ENCODE peak calls at places on chromosomes 16 and 17, in seven cellular contexts. H is uterus, F is esophagus muscularis mucosa, S is heart left ventricle, M is upper lobe of left lung, B is stomach, A is adrenal gland. P is an unnamed sample.

GRCh38 chr16:29743827-29744531 is 1.8 kb downstream of the C16orf54 start:
- DNase-seq in S (no peak), F (no peak), M (no peak), B (no peak), A (no peak), H (no peak), P (no peak)

GRCh38 chr17:9054611-9055010 is 33.3 kb downstream of the NTN1 start:
- DNase-seq in H (no peak), M (no peak), A (no peak), B (no peak), F (no peak), S (no peak), P (no peak)

GRCh38 chr17:17422641-17423040 is 54.2 kb upstream of the MED9 start:
- DNase-seq in A (no peak), F (no peak), H (no peak), M (no peak), B (no peak), S (no peak), P (no peak)

GRCh38 chr16:53372942-53373871 is 61.1 kb upstream of the RBL2 start:
- DNase-seq in B (peak; percentile 85), A (no peak), M (peak; percentile 83), F (no peak), H (no peak), S (no peak), P (no peak)

GRCh38 chr17:37088459-37088858 is 139.7 kb downstream of the AATF start:
- DNase-seq in A (no peak), S (no peak), H (no peak), F (no peak), B (peak; percentile 40), M (no peak), P (no peak)

GRCh38 chr16:1152651-1153259 is at the start of gene CACNA1H:
- DNase-seq in A (peak; percentile 57), M (no peak), B (no peak), F (no peak), H (peak; percentile 65), S (no peak), P (no peak)

GRCh38 chr16:85211247-85211910 is 99.1 kb upstream of the CIBAR2 start:
- DNase-seq in S (no peak), F (no peak), A (peak; percentile 35), H (no peak), B (no peak), M (no peak), P (peak; percentile 78)

GRCh38 chr17:17729620-17730249 is 48.5 kb downstream of the RAI1 start:
- DNase-seq in M (no peak), F (no peak), S (no peak), B (peak; percentile 53), H (no peak), A (no peak), P (no peak)

GRCh38 chr17:28951991-28952975 is 965 bp upstream of the PHF12 start:
- DNase-seq in M (peak; percentile 99), A (peak; percentile 98), S (peak; percentile 97), B (peak; percentile 96), H (peak; percentile 97), F (peak; percentile 99), P (peak; percentile 96)
- TF ChIP-seq POLR2A in M (peak; percentile 26), A (peak; percentile 70), S (no peak), B (no peak), H (no peak), F (no peak), P (peak; percentile 34)

GRCh38 chr16:89506113-89506504 is 2.1 kb upstream of the SPG7 start:
- DNase-seq in S (peak; percentile 38), M (no peak), F (no peak), A (peak; percentile 42), H (no peak), B (peak; percentile 61), P (no peak)

GRCh38 chr16:89504061-89504460 is 4.1 kb upstream of the SPG7 start:
- DNase-seq in A (no peak), H (peak; percentile 35), B (no peak), M (no peak), S (no peak), F (no peak), P (no peak)

GRCh38 chr16:89507219-89507833 is 877 bp upstream of the SPG7 start:
- DNase-seq in B (peak; percentile 32), M (no peak), H (no peak), A (peak; percentile 45), F (no peak), S (no peak), P (no peak)

GRCh38 chr16:89506791-89507191 is 1.4 kb upstream of the SPG7 start:
- DNase-seq in H (no peak), A (no peak), M (no peak), S (no peak), F (no peak), B (no peak), P (no peak)

DNA sequence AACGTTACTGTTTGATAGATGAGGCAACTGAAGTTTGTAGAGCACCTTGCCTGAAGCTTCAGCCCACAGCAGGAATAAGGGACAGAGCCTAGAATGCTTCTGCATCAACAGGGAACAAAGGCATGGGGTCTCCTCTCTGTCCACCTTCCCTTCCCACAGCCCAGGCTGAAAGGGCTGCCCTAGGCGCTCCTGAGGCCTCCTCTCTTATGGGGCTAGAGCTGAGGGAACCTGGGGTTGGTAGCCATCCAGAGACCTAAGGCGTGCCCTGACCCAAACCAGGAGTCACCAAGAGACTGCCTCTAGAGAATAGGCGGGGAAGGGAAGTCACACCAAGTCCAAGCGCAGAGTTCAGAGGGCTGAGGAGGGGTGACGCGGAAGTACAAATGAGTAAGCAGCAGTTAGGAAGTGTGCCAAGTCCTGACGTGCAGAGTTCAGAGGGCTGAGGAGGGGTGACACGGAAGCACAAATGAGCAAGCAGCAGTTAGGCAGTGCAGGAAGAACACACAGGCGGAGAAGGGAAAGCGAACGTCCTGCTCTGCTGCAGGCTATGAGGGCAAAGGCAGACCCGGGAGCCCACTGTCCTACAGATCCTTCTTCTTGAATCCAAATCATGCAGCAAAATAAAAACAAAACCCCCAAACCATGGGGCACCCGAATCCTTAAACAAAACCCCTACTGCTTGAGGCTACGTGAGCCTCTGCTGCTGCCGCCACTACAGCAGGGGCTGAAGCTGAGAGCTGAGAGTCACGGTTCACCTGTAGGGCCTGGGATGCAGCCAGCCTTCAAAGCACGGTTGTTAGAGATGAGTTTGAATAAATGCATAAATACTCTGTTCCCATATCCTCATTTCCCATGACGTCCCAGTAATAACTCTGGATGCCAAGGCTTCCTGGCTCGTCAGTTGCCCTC is 2.7 kb upstream of the SPG7 start:
- DNase-seq in H (peak; percentile 83), A (peak; percentile 98), F (peak; percentile 97), M (peak; percentile 95), B (peak; percentile 97), S (peak; percentile 93), P (peak; percentile 72)
- TF ChIP-seq POLR2A in H (no peak), A (no peak), F (no peak), M (peak; percentile 52), B (no peak), S (no peak), P (no peak)

GRCh38 chr17:48990882-48991357 is 6.3 kb upstream of the IGF2BP1 start:
- DNase-seq in B (no peak), H (no peak), A (no peak), F (peak; percentile 5), M (no peak), S (no peak), P (no peak)
- TF ChIP-seq POLR2A in B (no peak), H (no peak), A (no peak), F (no peak), M (no peak), S (no peak), P (no peak)

GRCh38 chr17:82242977-82243647 is 14.3 kb downstream of the SLC16A3 start:
- DNase-seq in A (peak; percentile 95), M (peak; percentile 86), S (peak; percentile 75), B (peak; percentile 88), H (peak; percentile 92), F (no peak), P (no peak)
- TF ChIP-seq POLR2A in A (no peak), M (peak; percentile 5), S (no peak), B (no peak), H (no peak), F (no peak), P (no peak)

P was measured in H54.